ENCODE peak calls at places on chromosomes 2 and 18, in six cellular contexts. One of them, this sample, is unnamed.

GRCh38 chr2:223887127-223887526 is 49.7 kb upstream of the AP1S3 start:
- ATAC-seq in pancreas: no peak
- ATAC-seq in heart right ventricle: no peak
- ATAC-seq in stimulated activated naive B cell treated with anti-CD40 and anti-IgM and Interleukin-4, amounts not matched to agents 10 μg/mL and 1 μg/mL and 100 μg/mL, for 72 hours: no peak
- ATAC-seq in T-cell: no peak
- ATAC-seq in left colon: no peak
- ATAC-seq in this sample: no peak

GRCh38 chr2:26578581-26578980 is 62.6 kb downstream of the CIB4 start:
- ATAC-seq in T-cell: no peak
- ATAC-seq in heart right ventricle: no peak
- ATAC-seq in stimulated activated naive B cell treated with anti-CD40 and anti-IgM and Interleukin-4, amounts not matched to agents 10 μg/mL and 1 μg/mL and 100 μg/mL, for 72 hours: no peak
- ATAC-seq in left colon: no peak
- ATAC-seq in pancreas: no peak
- ATAC-seq in this sample: no peak

GRCh38 chr2:135590594-135591290 is 59.5 kb downstream of the R3HDM1 start:
- ATAC-seq in left colon: peak
- ATAC-seq in heart right ventricle: no peak
- ATAC-seq in stimulated activated naive B cell treated with anti-CD40 and anti-IgM and Interleukin-4, amounts not matched to agents 10 μg/mL and 1 μg/mL and 100 μg/mL, for 72 hours: no peak
- ATAC-seq in pancreas: no peak
- ATAC-seq in T-cell: peak
- ATAC-seq in this sample: no peak

GRCh38 chr18:50707841-50708240 is 112.0 kb downstream of the MRO start:
- ATAC-seq in heart right ventricle: no peak
- ATAC-seq in pancreas: peak
- ATAC-seq in stimulated activated naive B cell treated with anti-CD40 and anti-IgM and Interleukin-4, amounts not matched to agents 10 μg/mL and 1 μg/mL and 100 μg/mL, for 72 hours: no peak
- ATAC-seq in T-cell: no peak
- ATAC-seq in left colon: no peak
- ATAC-seq in this sample: no peak

GRCh38 chr18:79583984-79584401 is 95.6 kb upstream of the CTDP1 start:
- ATAC-seq in heart right ventricle: no peak
- ATAC-seq in T-cell: no peak
- ATAC-seq in stimulated activated naive B cell treated with anti-CD40 and anti-IgM and Interleukin-4, amounts not matched to agents 10 μg/mL and 1 μg/mL and 100 μg/mL, for 72 hours: peak
- ATAC-seq in left colon: no peak
- ATAC-seq in pancreas: no peak
- ATAC-seq in this sample: peak

GRCh38 chr2:101560780-101561315 is 85.9 kb upstream of the RFX8 start:
- ATAC-seq in pancreas: no peak
- ATAC-seq in heart right ventricle: no peak
- ATAC-seq in left colon: no peak
- ATAC-seq in stimulated activated naive B cell treated with anti-CD40 and anti-IgM and Interleukin-4, amounts not matched to agents 10 μg/mL and 1 μg/mL and 100 μg/mL, for 72 hours: peak
- ATAC-seq in T-cell: peak
- ATAC-seq in this sample: no peak

GRCh38 chr2:96556441-96557330 is 20.1 kb downstream of the ARID5A start:
- ATAC-seq in pancreas: peak
- ATAC-seq in stimulated activated naive B cell treated with anti-CD40 and anti-IgM and Interleukin-4, amounts not matched to agents 10 μg/mL and 1 μg/mL and 100 μg/mL, for 72 hours: peak
- ATAC-seq in heart right ventricle: no peak
- ATAC-seq in left colon: peak
- ATAC-seq in T-cell: no peak
- ATAC-seq in this sample: peak

GRCh38 chr2:75460630-75461029 is 100.1 kb downstream of the EVA1A start:
- ATAC-seq in T-cell: no peak
- ATAC-seq in pancreas: no peak
- ATAC-seq in heart right ventricle: no peak
- ATAC-seq in stimulated activated naive B cell treated with anti-CD40 and anti-IgM and Interleukin-4, amounts not matched to agents 10 μg/mL and 1 μg/mL and 100 μg/mL, for 72 hours: no peak
- ATAC-seq in left colon: no peak
- ATAC-seq in this sample: no peak

GRCh38 chr18:3356614-3357013 is 93.4 kb upstream of the TGIF1 start:
- ATAC-seq in heart right ventricle: no peak
- ATAC-seq in left colon: no peak
- ATAC-seq in pancreas: no peak
- ATAC-seq in T-cell: no peak
- ATAC-seq in stimulated activated naive B cell treated with anti-CD40 and anti-IgM and Interleukin-4, amounts not matched to agents 10 μg/mL and 1 μg/mL and 100 μg/mL, for 72 hours: no peak
- ATAC-seq in this sample: no peak

GRCh38 chr2:168661404-168661869 is 141.0 kb upstream of the NOSTRIN start:
- ATAC-seq in stimulated activated naive B cell treated with anti-CD40 and anti-IgM and Interleukin-4, amounts not matched to agents 10 μg/mL and 1 μg/mL and 100 μg/mL, for 72 hours: no peak
- ATAC-seq in left colon: no peak
- ATAC-seq in pancreas: no peak
- ATAC-seq in T-cell: no peak
- ATAC-seq in heart right ventricle: no peak
- ATAC-seq in this sample: no peak

GRCh38 chr2:96186562-96186961 is 22.1 kb downstream of the STARD7 start:
- ATAC-seq in left colon: no peak
- ATAC-seq in T-cell: no peak
- ATAC-seq in stimulated activated naive B cell treated with anti-CD40 and anti-IgM and Interleukin-4, amounts not matched to agents 10 μg/mL and 1 μg/mL and 100 μg/mL, for 72 hours: no peak
- ATAC-seq in pancreas: no peak
- ATAC-seq in heart right ventricle: peak
- ATAC-seq in this sample: no peak

GRCh38 chr2:47345584-47345913 is 57.4 kb upstream of the MSH2 start:
- ATAC-seq in left colon: peak
- ATAC-seq in stimulated activated naive B cell treated with anti-CD40 and anti-IgM and Interleukin-4, amounts not matched to agents 10 μg/mL and 1 μg/mL and 100 μg/mL, for 72 hours: no peak
- ATAC-seq in pancreas: peak
- ATAC-seq in heart right ventricle: no peak
- ATAC-seq in T-cell: no peak
- ATAC-seq in this sample: no peak

GRCh38 chr2:30826916-30827315 is 19.7 kb upstream of the CAPN13 start:
- ATAC-seq in T-cell: no peak
- ATAC-seq in left colon: no peak
- ATAC-seq in stimulated activated naive B cell treated with anti-CD40 and anti-IgM and Interleukin-4, amounts not matched to agents 10 μg/mL and 1 μg/mL and 100 μg/mL, for 72 hours: no peak
- ATAC-seq in pancreas: no peak
- ATAC-seq in heart right ventricle: no peak
- ATAC-seq in this sample: no peak

GRCh38 chr2:202115385-202116060 is 42.5 kb downstream of the KIAA2012 start:
- ATAC-seq in pancreas: no peak
- ATAC-seq in stimulated activated naive B cell treated with anti-CD40 and anti-IgM and Interleukin-4, amounts not matched to agents 10 μg/mL and 1 μg/mL and 100 μg/mL, for 72 hours: no peak
- ATAC-seq in left colon: no peak
- ATAC-seq in T-cell: no peak
- ATAC-seq in heart right ventricle: no peak
- ATAC-seq in this sample: no peak

GRCh38 chr2:119233326-119234020 is 9.8 kb downstream of the STEAP3 start:
- ATAC-seq in left colon: no peak
- ATAC-seq in pancreas: peak
- ATAC-seq in heart right ventricle: no peak
- ATAC-seq in T-cell: no peak
- ATAC-seq in stimulated activated naive B cell treated with anti-CD40 and anti-IgM and Interleukin-4, amounts not matched to agents 10 μg/mL and 1 μg/mL and 100 μg/mL, for 72 hours: no peak
- ATAC-seq in this sample: no peak

GRCh38 chr2:205806126-205806905 is 124.0 kb downstream of the NRP2 start:
- ATAC-seq in heart right ventricle: no peak
- ATAC-seq in pancreas: peak
- ATAC-seq in T-cell: no peak
- ATAC-seq in left colon: peak
- ATAC-seq in stimulated activated naive B cell treated with anti-CD40 and anti-IgM and Interleukin-4, amounts not matched to agents 10 μg/mL and 1 μg/mL and 100 μg/mL, for 72 hours: no peak
- ATAC-seq in this sample: no peak

GRCh38 chr18:79684283-79684631 is 4.7 kb downstream of the CTDP1 start:
- ATAC-seq in pancreas: no peak
- ATAC-seq in T-cell: no peak
- ATAC-seq in stimulated activated naive B cell treated with anti-CD40 and anti-IgM and Interleukin-4, amounts not matched to agents 10 μg/mL and 1 μg/mL and 100 μg/mL, for 72 hours: no peak
- ATAC-seq in heart right ventricle: no peak
- ATAC-seq in left colon: no peak
- ATAC-seq in this sample: no peak

GRCh38 chr2:231791107-231791506 is 4.9 kb downstream of the COPS7B start:
- ATAC-seq in stimulated activated naive B cell treated with anti-CD40 and anti-IgM and Interleukin-4, amounts not matched to agents 10 μg/mL and 1 μg/mL and 100 μg/mL, for 72 hours: no peak
- ATAC-seq in T-cell: no peak
- ATAC-seq in pancreas: no peak
- ATAC-seq in heart right ventricle: no peak
- ATAC-seq in left colon: no peak
- ATAC-seq in this sample: no peak

This sample was measured in stimulated activated memory B cell treated with anti-CD40 and anti-IgM and Interleukin-4, amounts not matched to agents 10 μg/mL and 1 μg/mL and 100 μg/mL, for 72 hours.